ENCODE peak calls at places on chromosomes 11 and 22, in five cellular contexts. One of them, this sample, is unnamed.

GRCh38 chr22:36184433-36185035 is 17.1 kb downstream of the APOL4 start:
- DNase-seq in GM12878: no peak
- DNase-seq in K562: no peak
- DNase-seq in HepG2: no peak
- DNase-seq in A549: no peak
- DNase-seq in this sample: no peak

GRCh38 chr11:122248939-122249338 is 132.9 kb upstream of the BLID start:
- DNase-seq in HepG2: no peak
- DNase-seq in A549: no peak
- DNase-seq in GM12878: no peak
- DNase-seq in K562: no peak
- DNase-seq in this sample: no peak

GRCh38 chr11:17413414-17414316 is 25.2 kb upstream of the KCNJ11 start:
- DNase-seq in A549: no peak
- DNase-seq in GM12878: no peak
- DNase-seq in HepG2: peak; percentile 44
- DNase-seq in K562: no peak
- DNase-seq in this sample: no peak

GRCh38 chr22:38796262-38796957 is 2.5 kb upstream of the DNAL4 start:
- DNase-seq in A549: no peak
- DNase-seq in GM12878: no peak
- DNase-seq in K562: no peak
- DNase-seq in HepG2: no peak
- DNase-seq in this sample: no peak

GRCh38 chr11:57798905-57799559 is 37.4 kb downstream of the CTNND1 start:
- DNase-seq in A549: no peak
- DNase-seq in GM12878: no peak
- DNase-seq in HepG2: peak; percentile 69
- DNase-seq in K562: peak; percentile 36
- DNase-seq in this sample: peak; percentile 94

GRCh38 chr11:2314525-2315394 is 12.9 kb downstream of the TSPAN32 start:
- DNase-seq in A549: no peak
- DNase-seq in GM12878: no peak
- DNase-seq in HepG2: no peak
- DNase-seq in K562: no peak
- DNase-seq in this sample: no peak

GRCh38 chr11:111414267-111414931 is 35.3 kb upstream of the POU2AF1 start:
- DNase-seq in HepG2: no peak
- DNase-seq in K562: no peak
- DNase-seq in GM12878: peak; percentile 95
- DNase-seq in A549: no peak
- DNase-seq in this sample: no peak

GRCh38 chr11:68006606-68007166 is 2.8 kb upstream of the UNC93B1 start:
- DNase-seq in HepG2: no peak
- DNase-seq in A549: no peak
- DNase-seq in K562: no peak
- DNase-seq in GM12878: no peak
- DNase-seq in this sample: no peak

GRCh38 chr11:7511405-7511804 is 2.4 kb upstream of the PPFIBP2 start:
- DNase-seq in HepG2: peak; percentile 15
- DNase-seq in GM12878: no peak
- DNase-seq in A549: no peak
- DNase-seq in K562: no peak
- DNase-seq in this sample: no peak

GRCh38 chr11:65809496-65809895 is 22.6 kb downstream of the OVOL1 start:
- DNase-seq in HepG2: no peak
- DNase-seq in GM12878: no peak
- DNase-seq in A549: no peak
- DNase-seq in K562: no peak
- DNase-seq in this sample: no peak

GRCh38 chr11:46435679-46436078 is 44.1 kb upstream of the CHRM4 start:
- DNase-seq in GM12878: no peak
- DNase-seq in A549: no peak
- DNase-seq in HepG2: no peak
- DNase-seq in K562: no peak
- DNase-seq in this sample: no peak

GRCh38 chr11:93089474-93090102 is 108.2 kb downstream of the SLC36A4 start:
- DNase-seq in HepG2: peak; percentile 17
- DNase-seq in GM12878: no peak
- DNase-seq in A549: peak; percentile 1
- DNase-seq in K562: peak; percentile 8
- DNase-seq in this sample: peak; percentile 52

GRCh38 chr11:102604875-102605274 is 20.3 kb downstream of the MMP20 start:
- DNase-seq in A549: no peak
- DNase-seq in K562: no peak
- DNase-seq in HepG2: no peak
- DNase-seq in GM12878: no peak
- DNase-seq in this sample: no peak

GRCh38 chr22:22398530-22399327 is 109.8 kb downstream of the ZNF280B start:
- DNase-seq in A549: no peak
- DNase-seq in GM12878: no peak
- DNase-seq in HepG2: no peak
- DNase-seq in K562: peak; percentile 34
- DNase-seq in this sample: no peak

GRCh38 chr11:31449040-31449439 is 60.4 kb downstream of the IMMP1L start:
- DNase-seq in GM12878: no peak
- DNase-seq in HepG2: no peak
- DNase-seq in K562: no peak
- DNase-seq in A549: no peak
- DNase-seq in this sample: no peak

GRCh38 chr11:84137960-84138359 is 851.8 kb upstream of the CCDC90B start:
- DNase-seq in HepG2: no peak
- DNase-seq in K562: no peak
- DNase-seq in A549: no peak
- DNase-seq in GM12878: no peak
- DNase-seq in this sample: no peak

GRCh38 chr22:42300286-42301071 is 30.0 kb upstream of the TCF20 start:
- DNase-seq in HepG2: no peak
- DNase-seq in K562: peak; percentile 51
- DNase-seq in A549: no peak
- DNase-seq in GM12878: no peak
- DNase-seq in this sample: no peak

GRCh38 chr11:8693555-8693954 is 11.0 kb downstream of the RPL27A start:
- DNase-seq in K562: no peak
- DNase-seq in HepG2: no peak
- DNase-seq in GM12878: no peak
- DNase-seq in A549: no peak
- DNase-seq in this sample: no peak

GRCh38 chr11:3205261-3206127 is 13.1 kb downstream of the MRGPRG start:
- DNase-seq in GM12878: no peak
- DNase-seq in HepG2: no peak
- DNase-seq in A549: no peak
- DNase-seq in K562: no peak
- DNase-seq in this sample: no peak

GRCh38 chr11:17642370-17642769 is 77.0 kb upstream of the MYOD1 start:
- DNase-seq in GM12878: no peak
- DNase-seq in A549: no peak
- DNase-seq in K562: no peak
- DNase-seq in HepG2: no peak
- DNase-seq in this sample: no peak

GRCh38 chr11:93933230-93933629 is 82.8 kb upstream of the VSTM5 start:
- DNase-seq in HepG2: no peak
- DNase-seq in K562: no peak
- DNase-seq in GM12878: no peak
- DNase-seq in A549: no peak
- DNase-seq in this sample: no peak

GRCh38 chr22:32531228-32531627 is 56.6 kb downstream of the FBXO7 start:
- DNase-seq in A549: no peak
- DNase-seq in K562: no peak
- DNase-seq in GM12878: no peak
- DNase-seq in HepG2: no peak
- DNase-seq in this sample: no peak

GRCh38 chr11:116994195-116994594 is 104.0 kb downstream of the SIK3 start:
- DNase-seq in A549: no peak
- DNase-seq in K562: no peak
- DNase-seq in HepG2: no peak
- DNase-seq in GM12878: no peak
- DNase-seq in this sample: no peak

GRCh38 chr11:79382301-79382700 is 58.5 kb downstream of the TENM4 start:
- DNase-seq in HepG2: no peak
- DNase-seq in A549: no peak
- DNase-seq in K562: no peak
- DNase-seq in GM12878: no peak
- DNase-seq in this sample: no peak

GRCh38 chr11:61833478-61833877 is 5.4 kb downstream of the FADS2 start:
- DNase-seq in GM12878: no peak
- DNase-seq in K562: no peak
- DNase-seq in A549: no peak
- DNase-seq in HepG2: no peak
- DNase-seq in this sample: no peak

DNA sequence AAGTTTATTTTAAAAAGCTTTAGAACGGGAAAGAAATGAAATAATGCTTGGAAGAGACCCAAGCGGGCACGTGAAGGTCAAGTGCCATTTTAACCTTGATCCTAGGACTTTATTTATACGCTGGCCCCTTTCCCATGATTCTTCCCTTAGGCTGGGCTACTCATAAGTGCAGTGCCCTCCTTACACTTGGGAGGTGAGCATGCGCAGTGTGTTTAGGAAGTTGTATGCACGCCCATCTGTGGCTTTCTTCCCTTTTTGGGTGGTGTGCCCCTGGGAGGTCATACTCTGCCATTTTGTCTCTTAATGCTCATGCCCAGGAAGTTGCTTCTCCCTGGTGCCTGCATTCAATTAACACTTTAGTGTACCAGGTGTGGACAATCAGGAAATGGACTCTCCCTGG is 239.7 kb downstream of the SWAP70 start:
- DNase-seq in GM12878: no peak
- DNase-seq in A549: no peak
- DNase-seq in HepG2: no peak
- DNase-seq in K562: no peak
- DNase-seq in this sample: no peak
- TF ChIP-seq CEBPB in GM12878: no peak
- TF ChIP-seq CEBPB in A549: no peak
- TF ChIP-seq CEBPB in HepG2: no peak
- TF ChIP-seq CEBPB in K562: no peak
- TF ChIP-seq CEBPB in this sample: no peak

DNA sequence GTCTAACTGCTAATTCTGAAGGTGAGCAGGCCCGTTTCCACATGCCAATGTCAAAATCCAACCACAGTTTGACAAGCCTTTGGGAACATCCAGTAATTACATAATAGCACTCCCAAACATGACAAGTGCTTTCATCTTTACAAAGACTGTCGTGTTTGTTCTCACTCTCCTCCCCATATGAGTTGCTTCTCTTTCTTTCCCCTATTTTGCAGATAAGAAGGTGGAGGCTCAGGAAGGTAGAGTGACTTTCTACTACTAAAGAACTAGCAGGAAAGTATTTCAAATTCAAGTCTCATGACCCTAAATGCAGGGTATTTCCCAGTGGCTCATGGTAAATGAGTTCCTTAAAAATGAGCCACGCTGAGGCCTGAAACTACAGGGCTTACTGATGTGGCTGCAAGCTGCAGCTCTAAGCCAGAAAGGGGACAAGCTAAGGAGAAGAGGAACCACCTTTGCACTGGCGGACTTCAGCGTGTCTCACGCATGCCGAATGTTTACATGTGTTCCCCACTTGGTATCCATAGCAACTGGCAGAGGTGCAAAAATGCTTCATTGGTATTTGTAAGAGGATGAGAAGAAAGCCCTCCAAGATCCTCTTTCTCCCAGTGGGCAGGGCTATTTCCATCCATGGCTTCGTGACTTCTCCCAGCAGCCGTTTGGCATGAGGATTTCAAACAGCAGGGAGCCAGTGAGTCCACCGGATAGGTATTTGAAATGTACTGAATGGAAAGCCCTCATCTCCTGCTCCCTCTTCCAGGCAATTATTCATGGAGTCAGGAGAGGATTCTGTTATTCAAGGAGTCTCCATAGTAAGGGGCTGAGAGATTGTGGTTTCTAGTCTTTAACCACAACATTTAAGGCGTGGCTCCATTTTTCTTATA is 55.5 kb upstream of the CD44 start:
- DNase-seq in A549: peak; percentile 77
- DNase-seq in HepG2: no peak
- DNase-seq in K562: no peak
- DNase-seq in GM12878: peak; percentile 86
- DNase-seq in this sample: peak; percentile 46
- TF ChIP-seq REST in A549: no peak
- TF ChIP-seq REST in HepG2: no peak
- TF ChIP-seq REST in K562: no peak
- TF ChIP-seq REST in GM12878: no peak
- TF ChIP-seq REST in this sample: no peak

DNA sequence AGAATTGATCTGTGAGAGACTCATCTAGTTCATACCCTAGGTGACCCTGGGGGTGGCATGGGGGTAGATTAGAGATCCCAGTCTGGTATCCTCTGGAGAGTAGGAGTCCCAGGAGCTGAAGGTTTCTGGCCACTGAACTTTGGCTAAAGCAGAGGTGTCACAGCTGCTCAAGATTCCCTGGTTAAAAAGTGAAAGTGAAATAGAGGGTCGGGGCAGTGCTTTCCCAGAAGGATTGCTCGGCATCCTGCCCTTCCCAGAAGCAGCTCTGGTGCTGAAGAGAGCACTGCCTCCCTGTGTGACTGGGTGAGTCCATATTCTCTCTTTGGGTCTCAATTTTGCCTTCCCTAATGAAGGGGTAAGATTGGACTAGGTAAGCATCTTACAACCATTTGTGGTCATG is 651 bp downstream of the IL18BP start:
- DNase-seq in A549: no peak
- DNase-seq in K562: no peak
- DNase-seq in HepG2: no peak
- DNase-seq in GM12878: no peak
- DNase-seq in this sample: no peak
- H3K4me3 ChIP-seq in A549: no peak overlapping the region
- H3K4me3 ChIP-seq in K562: no peak overlapping the region
- H3K4me3 ChIP-seq in HepG2: no peak overlapping the region
- H3K4me3 ChIP-seq in GM12878: peak overlapping the region; percentile 50
- H3K4me3 ChIP-seq in this sample: no peak overlapping the region

DNA sequence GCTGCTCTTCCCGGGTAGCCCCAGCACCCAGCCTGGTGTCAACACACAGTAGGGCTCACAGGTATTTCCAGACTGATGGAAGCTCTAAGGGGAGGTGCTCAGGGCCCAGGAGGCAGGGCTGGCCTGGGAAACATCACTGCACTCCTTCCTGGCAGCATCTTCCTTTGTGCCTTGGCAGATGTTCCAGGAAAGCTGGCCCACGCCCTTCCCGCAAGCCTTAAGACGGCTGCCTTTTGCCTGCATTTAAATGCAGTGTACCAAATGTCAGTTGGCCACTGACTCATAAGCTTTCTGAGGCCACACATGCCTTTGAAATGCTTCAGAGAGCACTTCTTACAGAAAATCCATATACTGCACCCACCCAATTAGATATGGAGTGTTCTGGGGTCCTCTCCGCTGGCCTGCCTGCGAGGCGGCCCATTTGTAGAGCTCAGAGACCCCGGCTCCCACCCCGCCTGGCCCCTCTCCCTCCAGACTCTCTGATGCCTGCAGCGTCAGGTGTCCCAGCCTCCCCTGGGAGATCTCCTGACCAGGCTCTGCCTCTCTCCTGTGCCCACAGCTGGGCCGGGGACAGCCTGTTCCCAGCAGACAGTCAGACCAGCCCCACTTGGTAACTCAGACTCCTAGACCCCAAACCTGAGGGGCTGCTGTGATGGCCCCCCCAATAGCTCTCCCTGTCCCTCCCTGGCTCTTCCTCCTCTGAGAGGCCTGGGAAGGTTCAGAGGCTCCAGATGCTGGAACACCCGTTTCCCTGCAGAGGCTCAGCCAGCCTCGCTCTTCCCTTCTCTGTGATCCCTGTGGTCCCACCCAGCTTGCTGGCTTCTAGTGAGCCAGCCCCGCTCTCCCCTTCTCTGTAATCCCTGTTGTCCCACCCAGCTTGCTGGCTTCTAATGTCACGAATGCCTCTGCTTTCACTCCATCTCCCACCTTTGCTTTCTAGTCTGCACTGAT is 47.6 kb upstream of the THY1 start:
- DNase-seq in A549: no peak
- DNase-seq in K562: no peak
- DNase-seq in HepG2: no peak
- DNase-seq in GM12878: no peak
- DNase-seq in this sample: no peak
- TF ChIP-seq CEBPB in A549: no peak
- TF ChIP-seq CEBPB in K562: no peak
- TF ChIP-seq CEBPB in HepG2: no peak
- TF ChIP-seq CEBPB in GM12878: no peak
- TF ChIP-seq CEBPB in this sample: no peak

This sample was measured in HCT116.